ENCODE peak calls at places on chromosomes 12 and 14, in eight cellular contexts. One of them, this sample, is unnamed.

GRCh38 chr12:116012757-116013156 is 264.7 kb downstream of the MED13L start:
- DNase-seq in breast epithelium: no peak
- DNase-seq in sigmoid colon: no peak
- DNase-seq in HepG2: no peak
- DNase-seq in stomach: no peak
- DNase-seq in endothelial cell of umbilical vein: no peak
- DNase-seq in transverse colon: no peak
- DNase-seq in suprapubic skin: no peak
- DNase-seq in this sample: no peak

GRCh38 chr14:76720382-76720813 is 40.9 kb upstream of the VASH1 start:
- DNase-seq in endothelial cell of umbilical vein: peak
- DNase-seq in breast epithelium: peak
- DNase-seq in transverse colon: peak
- DNase-seq in HepG2: peak
- DNase-seq in sigmoid colon: peak
- DNase-seq in suprapubic skin: no peak
- DNase-seq in stomach: peak
- DNase-seq in this sample: peak

GRCh38 chr14:91754819-91755218 is 22.9 kb upstream of the CATSPERB start:
- DNase-seq in endothelial cell of umbilical vein: no peak
- DNase-seq in transverse colon: peak
- DNase-seq in suprapubic skin: no peak
- DNase-seq in HepG2: no peak
- DNase-seq in stomach: peak
- DNase-seq in breast epithelium: no peak
- DNase-seq in sigmoid colon: no peak
- DNase-seq in this sample: peak

GRCh38 chr12:51717325-51717925 is 126.4 kb downstream of the SCN8A start:
- DNase-seq in stomach: no peak
- DNase-seq in suprapubic skin: no peak
- DNase-seq in transverse colon: no peak
- DNase-seq in sigmoid colon: no peak
- DNase-seq in HepG2: no peak
- DNase-seq in breast epithelium: no peak
- DNase-seq in endothelial cell of umbilical vein: no peak
- DNase-seq in this sample: no peak

GRCh38 chr12:112807452-112807851 is 15.9 kb downstream of the RPH3A start:
- DNase-seq in suprapubic skin: no peak
- DNase-seq in sigmoid colon: no peak
- DNase-seq in breast epithelium: no peak
- DNase-seq in HepG2: no peak
- DNase-seq in endothelial cell of umbilical vein: no peak
- DNase-seq in stomach: no peak
- DNase-seq in transverse colon: no peak
- DNase-seq in this sample: no peak

GRCh38 chr12:54958048-54958658 is 26.4 kb downstream of the TESPA1 start:
- DNase-seq in sigmoid colon: no peak
- DNase-seq in endothelial cell of umbilical vein: peak
- DNase-seq in breast epithelium: no peak
- DNase-seq in stomach: peak
- DNase-seq in HepG2: peak
- DNase-seq in suprapubic skin: no peak
- DNase-seq in transverse colon: peak
- DNase-seq in this sample: no peak

GRCh38 chr12:46219892-46220655 is 48.8 kb downstream of the SLC38A1 start:
- DNase-seq in breast epithelium: no peak
- DNase-seq in stomach: no peak
- DNase-seq in sigmoid colon: no peak
- DNase-seq in HepG2: peak
- DNase-seq in transverse colon: peak
- DNase-seq in endothelial cell of umbilical vein: peak
- DNase-seq in suprapubic skin: no peak
- DNase-seq in this sample: no peak

GRCh38 chr12:132111641-132112304 is 32.3 kb downstream of the DDX51 start:
- DNase-seq in breast epithelium: no peak
- DNase-seq in transverse colon: no peak
- DNase-seq in sigmoid colon: peak
- DNase-seq in suprapubic skin: no peak
- DNase-seq in HepG2: no peak
- DNase-seq in stomach: no peak
- DNase-seq in endothelial cell of umbilical vein: no peak
- DNase-seq in this sample: no peak

GRCh38 chr12:113298861-113299545 is 35.9 kb downstream of the SLC8B1 start:
- DNase-seq in endothelial cell of umbilical vein: no peak
- DNase-seq in breast epithelium: peak
- DNase-seq in HepG2: no peak
- DNase-seq in transverse colon: no peak
- DNase-seq in suprapubic skin: peak
- DNase-seq in stomach: no peak
- DNase-seq in sigmoid colon: no peak
- DNase-seq in this sample: no peak

GRCh38 chr12:68641138-68641537 is 30.4 kb downstream of the RAP1B start:
- DNase-seq in sigmoid colon: no peak
- DNase-seq in stomach: no peak
- DNase-seq in endothelial cell of umbilical vein: no peak
- DNase-seq in transverse colon: peak
- DNase-seq in breast epithelium: no peak
- DNase-seq in suprapubic skin: no peak
- DNase-seq in HepG2: no peak
- DNase-seq in this sample: no peak

GRCh38 chr12:53299101-53299453 is 418 bp upstream of the MYG1 start:
- DNase-seq in sigmoid colon: no peak
- DNase-seq in breast epithelium: no peak
- DNase-seq in transverse colon: no peak
- DNase-seq in HepG2: peak
- DNase-seq in stomach: no peak
- DNase-seq in endothelial cell of umbilical vein: peak
- DNase-seq in suprapubic skin: no peak
- DNase-seq in this sample: peak

GRCh38 chr12:79681008-79681590 is 9.7 kb downstream of the PAWR start:
- DNase-seq in sigmoid colon: no peak
- DNase-seq in breast epithelium: no peak
- DNase-seq in endothelial cell of umbilical vein: peak
- DNase-seq in stomach: no peak
- DNase-seq in transverse colon: no peak
- DNase-seq in suprapubic skin: no peak
- DNase-seq in HepG2: no peak
- DNase-seq in this sample: no peak

GRCh38 chr12:38153737-38154061 is 162.9 kb upstream of the ALG10B start:
- DNase-seq in transverse colon: no peak
- DNase-seq in HepG2: no peak
- DNase-seq in sigmoid colon: no peak
- DNase-seq in endothelial cell of umbilical vein: no peak
- DNase-seq in suprapubic skin: no peak
- DNase-seq in breast epithelium: no peak
- DNase-seq in stomach: no peak
- DNase-seq in this sample: no peak

GRCh38 chr14:50320279-50320678 is 8.2 kb downstream of the DMAC2L start:
- DNase-seq in endothelial cell of umbilical vein: no peak
- DNase-seq in suprapubic skin: no peak
- DNase-seq in HepG2: no peak
- DNase-seq in stomach: no peak
- DNase-seq in breast epithelium: no peak
- DNase-seq in sigmoid colon: no peak
- DNase-seq in transverse colon: no peak
- DNase-seq in this sample: no peak

GRCh38 chr12:104720346-104721064 is 237.6 kb downstream of the SLC41A2 start:
- DNase-seq in transverse colon: peak
- DNase-seq in breast epithelium: no peak
- DNase-seq in HepG2: no peak
- DNase-seq in sigmoid colon: no peak
- DNase-seq in stomach: peak
- DNase-seq in suprapubic skin: no peak
- DNase-seq in endothelial cell of umbilical vein: peak
- DNase-seq in this sample: no peak

GRCh38 chr14:102525213-102526143 is 15.9 kb upstream of the ANKRD9 start:
- DNase-seq in sigmoid colon: no peak
- DNase-seq in HepG2: peak
- DNase-seq in transverse colon: peak
- DNase-seq in suprapubic skin: no peak
- DNase-seq in stomach: no peak
- DNase-seq in endothelial cell of umbilical vein: no peak
- DNase-seq in breast epithelium: no peak
- DNase-seq in this sample: no peak

GRCh38 chr14:92503756-92504491 is 9.7 kb upstream of the RIN3 start:
- DNase-seq in HepG2: peak
- DNase-seq in breast epithelium: no peak
- DNase-seq in transverse colon: no peak
- DNase-seq in suprapubic skin: peak
- DNase-seq in stomach: no peak
- DNase-seq in sigmoid colon: peak
- DNase-seq in endothelial cell of umbilical vein: peak
- DNase-seq in this sample: no peak

GRCh38 chr12:114668151-114668891 is 15.7 kb downstream of the TBX3 start:
- DNase-seq in suprapubic skin: peak
- DNase-seq in breast epithelium: peak
- DNase-seq in endothelial cell of umbilical vein: peak
- DNase-seq in stomach: peak
- DNase-seq in transverse colon: peak
- DNase-seq in HepG2: peak
- DNase-seq in sigmoid colon: peak
- DNase-seq in this sample: peak

DNA sequence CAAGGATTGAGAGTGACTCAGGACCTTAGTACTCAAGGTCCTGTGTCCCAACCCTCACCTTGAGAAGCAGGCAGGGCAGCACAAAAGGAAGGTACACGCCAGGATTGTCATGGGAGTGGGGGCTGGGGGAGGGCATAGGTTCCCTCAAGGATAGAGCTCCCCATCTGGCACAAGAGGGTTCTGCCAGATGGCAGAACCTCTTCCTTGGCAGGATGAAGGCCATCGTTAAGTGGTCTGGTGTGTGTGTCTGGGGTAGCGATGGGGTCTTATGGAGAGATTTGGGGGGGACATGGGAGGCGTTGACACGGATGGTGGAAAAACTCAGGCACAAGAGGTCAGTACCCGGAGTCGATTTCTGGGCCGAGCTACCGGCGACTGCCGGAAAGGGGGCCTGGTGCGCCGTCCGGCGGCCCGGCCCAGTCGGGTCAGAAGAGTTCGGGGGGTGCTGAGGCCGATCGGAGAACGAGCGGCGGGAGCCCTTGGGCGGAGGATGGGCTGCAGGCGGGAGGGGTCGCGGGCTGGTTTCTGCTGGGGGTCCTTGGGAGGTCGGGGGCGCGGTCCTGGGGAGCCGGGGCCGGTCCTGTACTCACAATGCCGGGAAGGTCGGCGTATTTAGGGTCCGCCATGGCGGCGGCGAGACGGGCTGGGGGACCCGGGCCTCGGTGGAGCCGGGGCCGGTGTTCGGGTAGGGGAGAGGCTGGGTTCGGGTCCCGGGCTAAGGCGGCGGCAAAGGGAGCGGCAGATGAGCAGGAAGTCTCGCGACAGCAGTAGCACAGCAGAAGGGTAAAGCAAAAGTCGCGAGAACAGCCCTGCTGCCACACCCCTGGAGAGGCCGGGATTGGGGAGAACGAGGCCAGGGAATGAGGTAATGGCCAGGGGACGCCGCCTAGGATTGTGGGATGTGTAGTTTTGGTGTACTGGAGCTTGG is at the start of gene DCTN2:
- DNase-seq in sigmoid colon: peak
- DNase-seq in endothelial cell of umbilical vein: peak
- DNase-seq in transverse colon: peak
- DNase-seq in HepG2: peak
- DNase-seq in breast epithelium: peak
- DNase-seq in stomach: peak
- DNase-seq in suprapubic skin: peak
- DNase-seq in this sample: peak
- TF ChIP-seq CTCF in sigmoid colon: no peak
- TF ChIP-seq CTCF in endothelial cell of umbilical vein: no peak
- TF ChIP-seq CTCF in transverse colon: no peak
- TF ChIP-seq CTCF in HepG2: no peak
- TF ChIP-seq CTCF in breast epithelium: no peak
- TF ChIP-seq CTCF in stomach: no peak
- TF ChIP-seq CTCF in suprapubic skin: peak
- TF ChIP-seq CTCF in this sample: no peak

GRCh38 chr14:64422006-64422405 is 33.9 kb downstream of the MTHFD1 start:
- DNase-seq in breast epithelium: no peak
- DNase-seq in HepG2: no peak
- DNase-seq in transverse colon: no peak
- DNase-seq in suprapubic skin: no peak
- DNase-seq in stomach: no peak
- DNase-seq in endothelial cell of umbilical vein: no peak
- DNase-seq in sigmoid colon: no peak
- DNase-seq in this sample: no peak
- TF ChIP-seq POLR2A in breast epithelium: no peak
- TF ChIP-seq POLR2A in HepG2: no peak
- TF ChIP-seq POLR2A in transverse colon: no peak
- TF ChIP-seq POLR2A in suprapubic skin: no peak
- TF ChIP-seq POLR2A in stomach: no peak
- TF ChIP-seq POLR2A in endothelial cell of umbilical vein: no peak
- TF ChIP-seq POLR2A in sigmoid colon: no peak
- TF ChIP-seq POLR2A in this sample: no peak

GRCh38 chr12:50642755-50643154 is 121.1 kb upstream of the ATF1 start:
- DNase-seq in HepG2: no peak
- DNase-seq in breast epithelium: peak
- DNase-seq in suprapubic skin: no peak
- DNase-seq in sigmoid colon: no peak
- DNase-seq in endothelial cell of umbilical vein: no peak
- DNase-seq in transverse colon: no peak
- DNase-seq in stomach: no peak
- DNase-seq in this sample: no peak
- TF ChIP-seq POLR2AphosphoS5 in HepG2: no peak
- TF ChIP-seq POLR2AphosphoS5 in breast epithelium: no peak
- TF ChIP-seq POLR2AphosphoS5 in suprapubic skin: no peak
- TF ChIP-seq POLR2AphosphoS5 in sigmoid colon: no peak
- TF ChIP-seq POLR2AphosphoS5 in endothelial cell of umbilical vein: no peak
- TF ChIP-seq POLR2AphosphoS5 in transverse colon: no peak
- TF ChIP-seq POLR2AphosphoS5 in stomach: no peak
- TF ChIP-seq POLR2AphosphoS5 in this sample: no peak

GRCh38 chr12:7835766-7836165 is 36.9 kb downstream of the SLC2A14 start:
- DNase-seq in endothelial cell of umbilical vein: no peak
- DNase-seq in HepG2: no peak
- DNase-seq in suprapubic skin: no peak
- DNase-seq in breast epithelium: no peak
- DNase-seq in stomach: no peak
- DNase-seq in transverse colon: no peak
- DNase-seq in sigmoid colon: no peak
- DNase-seq in this sample: no peak

GRCh38 chr12:7835116-7835515 is 37.6 kb downstream of the SLC2A14 start:
- DNase-seq in breast epithelium: no peak
- DNase-seq in suprapubic skin: no peak
- DNase-seq in sigmoid colon: no peak
- DNase-seq in stomach: no peak
- DNase-seq in endothelial cell of umbilical vein: no peak
- DNase-seq in HepG2: no peak
- DNase-seq in transverse colon: no peak
- DNase-seq in this sample: no peak

GRCh38 chr12:7833831-7834230 is 38.9 kb downstream of the SLC2A14 start:
- DNase-seq in sigmoid colon: no peak
- DNase-seq in breast epithelium: no peak
- DNase-seq in transverse colon: no peak
- DNase-seq in endothelial cell of umbilical vein: no peak
- DNase-seq in stomach: no peak
- DNase-seq in HepG2: peak
- DNase-seq in suprapubic skin: no peak
- DNase-seq in this sample: no peak

GRCh38 chr12:7834701-7835100 is 38.0 kb downstream of the SLC2A14 start:
- DNase-seq in suprapubic skin: no peak
- DNase-seq in endothelial cell of umbilical vein: no peak
- DNase-seq in breast epithelium: no peak
- DNase-seq in HepG2: peak
- DNase-seq in stomach: no peak
- DNase-seq in sigmoid colon: no peak
- DNase-seq in transverse colon: no peak
- DNase-seq in this sample: no peak

GRCh38 chr12:7832059-7832696 is 40.5 kb downstream of the SLC2A14 start:
- DNase-seq in breast epithelium: no peak
- DNase-seq in stomach: no peak
- DNase-seq in HepG2: peak
- DNase-seq in suprapubic skin: no peak
- DNase-seq in endothelial cell of umbilical vein: peak
- DNase-seq in transverse colon: no peak
- DNase-seq in sigmoid colon: no peak
- DNase-seq in this sample: no peak
- TF ChIP-seq CTCF in breast epithelium: peak
- TF ChIP-seq CTCF in stomach: peak
- TF ChIP-seq CTCF in HepG2: peak
- TF ChIP-seq CTCF in suprapubic skin: peak
- TF ChIP-seq CTCF in endothelial cell of umbilical vein: peak
- TF ChIP-seq CTCF in transverse colon: peak
- TF ChIP-seq CTCF in sigmoid colon: no peak
- TF ChIP-seq CTCF in this sample: peak

This sample was measured in upper lobe of left lung.